ENCODE peak calls at places on chromosomes 11 and 22, in five cellular contexts. One of them, this sample, is unnamed.

GRCh38 chr11:57644748-57645715 is 4.7 kb downstream of the YPEL4 start:
- DNase-seq in foreskin fibroblast: no peak
- DNase-seq in astrocyte of the spinal cord: peak; percentile 74
- DNase-seq in MM.1S: peak; percentile 76
- DNase-seq in brain microvascular endothelial cell: peak; percentile 62
- DNase-seq in this sample: no peak

GRCh38 chr11:2912038-2912410 is 17.2 kb downstream of the PHLDA2 start:
- DNase-seq in MM.1S: no peak
- DNase-seq in astrocyte of the spinal cord: no peak
- DNase-seq in brain microvascular endothelial cell: no peak
- DNase-seq in foreskin fibroblast: no peak
- DNase-seq in this sample: no peak

GRCh38 chr11:19279455-19279854 is 38.7 kb upstream of the E2F8 start:
- DNase-seq in brain microvascular endothelial cell: no peak
- DNase-seq in foreskin fibroblast: no peak
- DNase-seq in MM.1S: no peak
- DNase-seq in astrocyte of the spinal cord: no peak
- DNase-seq in this sample: no peak

GRCh38 chr11:3888210-3888609 is 32.7 kb downstream of the STIM1 start:
- DNase-seq in MM.1S: no peak
- DNase-seq in astrocyte of the spinal cord: no peak
- DNase-seq in brain microvascular endothelial cell: no peak
- DNase-seq in foreskin fibroblast: no peak
- DNase-seq in this sample: no peak

GRCh38 chr22:46626911-46627805 is 7.0 kb downstream of the GRAMD4 start:
- DNase-seq in astrocyte of the spinal cord: no peak
- DNase-seq in foreskin fibroblast: no peak
- DNase-seq in MM.1S: no peak
- DNase-seq in brain microvascular endothelial cell: no peak
- DNase-seq in this sample: no peak

GRCh38 chr11:13317293-13318080 is 39.9 kb downstream of the BMAL1 start:
- DNase-seq in MM.1S: no peak
- DNase-seq in brain microvascular endothelial cell: no peak
- DNase-seq in foreskin fibroblast: no peak
- DNase-seq in astrocyte of the spinal cord: no peak
- DNase-seq in this sample: no peak

GRCh38 chr11:129298990-129299389 is 76.7 kb upstream of the BARX2 start:
- DNase-seq in foreskin fibroblast: no peak
- DNase-seq in MM.1S: no peak
- DNase-seq in astrocyte of the spinal cord: no peak
- DNase-seq in brain microvascular endothelial cell: no peak
- DNase-seq in this sample: no peak

GRCh38 chr11:120013325-120014250 is 124.3 kb downstream of the TRIM29 start:
- DNase-seq in foreskin fibroblast: no peak
- DNase-seq in brain microvascular endothelial cell: no peak
- DNase-seq in astrocyte of the spinal cord: peak; percentile 3
- DNase-seq in MM.1S: no peak
- DNase-seq in this sample: no peak

GRCh38 chr11:123233280-123233977 is 38.4 kb upstream of the CLMP start:
- DNase-seq in brain microvascular endothelial cell: no peak
- DNase-seq in MM.1S: peak; percentile 88
- DNase-seq in foreskin fibroblast: no peak
- DNase-seq in astrocyte of the spinal cord: no peak
- DNase-seq in this sample: no peak

GRCh38 chr22:42933783-42934144 is 76.7 kb upstream of the ARFGAP3 start:
- DNase-seq in brain microvascular endothelial cell: peak; percentile 93
- DNase-seq in foreskin fibroblast: peak; percentile 72
- DNase-seq in astrocyte of the spinal cord: peak; percentile 97
- DNase-seq in MM.1S: no peak
- DNase-seq in this sample: peak; percentile 93

GRCh38 chr11:96267001-96267489 is 76.0 kb downstream of the MAML2 start:
- DNase-seq in foreskin fibroblast: no peak
- DNase-seq in MM.1S: no peak
- DNase-seq in astrocyte of the spinal cord: no peak
- DNase-seq in brain microvascular endothelial cell: no peak
- DNase-seq in this sample: no peak

GRCh38 chr11:100719809-100720221 is 32.7 kb downstream of the ARHGAP42 start:
- DNase-seq in foreskin fibroblast: peak; percentile 81
- DNase-seq in astrocyte of the spinal cord: peak; percentile 95
- DNase-seq in brain microvascular endothelial cell: peak; percentile 90
- DNase-seq in MM.1S: no peak
- DNase-seq in this sample: peak; percentile 44

GRCh38 chr22:20026204-20026908 is 5.4 kb downstream of the TANGO2 start:
- DNase-seq in MM.1S: no peak
- DNase-seq in foreskin fibroblast: no peak
- DNase-seq in brain microvascular endothelial cell: no peak
- DNase-seq in astrocyte of the spinal cord: no peak
- DNase-seq in this sample: no peak

GRCh38 chr22:20226077-20226716 is 41.9 kb downstream of the RTN4R start:
- DNase-seq in brain microvascular endothelial cell: no peak
- DNase-seq in astrocyte of the spinal cord: no peak
- DNase-seq in foreskin fibroblast: no peak
- DNase-seq in MM.1S: no peak
- DNase-seq in this sample: no peak

GRCh38 chr11:104191124-104191523 is 27.2 kb upstream of the PDGFD start:
- DNase-seq in astrocyte of the spinal cord: peak; percentile 5
- DNase-seq in brain microvascular endothelial cell: peak; percentile 24
- DNase-seq in foreskin fibroblast: peak; percentile 6
- DNase-seq in MM.1S: no peak
- DNase-seq in this sample: no peak

GRCh38 chr11:76217653-76218160 is 11.4 kb upstream of the WNT11 start:
- DNase-seq in MM.1S: no peak
- DNase-seq in foreskin fibroblast: no peak
- DNase-seq in astrocyte of the spinal cord: no peak
- DNase-seq in brain microvascular endothelial cell: no peak
- DNase-seq in this sample: no peak

GRCh38 chr11:23778971-23779370 is 717.9 kb upstream of the LUZP2 start:
- DNase-seq in MM.1S: no peak
- DNase-seq in foreskin fibroblast: no peak
- DNase-seq in astrocyte of the spinal cord: peak; percentile 51
- DNase-seq in brain microvascular endothelial cell: no peak
- DNase-seq in this sample: no peak

GRCh38 chr22:26958378-26958777 is 301.0 kb downstream of the MIAT start:
- DNase-seq in MM.1S: no peak
- DNase-seq in brain microvascular endothelial cell: no peak
- DNase-seq in astrocyte of the spinal cord: no peak
- DNase-seq in foreskin fibroblast: no peak
- DNase-seq in this sample: no peak

GRCh38 chr11:70326365-70326803 is 55.9 kb downstream of the PPFIA1 start:
- DNase-seq in MM.1S: no peak
- DNase-seq in brain microvascular endothelial cell: no peak
- DNase-seq in astrocyte of the spinal cord: no peak
- DNase-seq in foreskin fibroblast: peak; percentile 56
- DNase-seq in this sample: peak; percentile 23

GRCh38 chr22:44589831-44590230 is 91.8 kb upstream of the RTL6 start:
- DNase-seq in astrocyte of the spinal cord: no peak
- DNase-seq in MM.1S: no peak
- DNase-seq in brain microvascular endothelial cell: no peak
- DNase-seq in foreskin fibroblast: no peak
- DNase-seq in this sample: no peak

GRCh38 chr22:45284705-45285305 is at the start of gene UPK3A:
- DNase-seq in brain microvascular endothelial cell: no peak
- DNase-seq in foreskin fibroblast: no peak
- DNase-seq in MM.1S: peak; percentile 73
- DNase-seq in astrocyte of the spinal cord: no peak
- DNase-seq in this sample: no peak

GRCh38 chr11:102761646-102762238 is 18.7 kb downstream of the MMP10 start:
- DNase-seq in MM.1S: no peak
- DNase-seq in astrocyte of the spinal cord: peak; percentile 47
- DNase-seq in brain microvascular endothelial cell: peak; percentile 53
- DNase-seq in foreskin fibroblast: no peak
- DNase-seq in this sample: peak; percentile 46

GRCh38 chr22:36562261-36562835 is 33.4 kb upstream of the EIF3D start:
- DNase-seq in astrocyte of the spinal cord: peak; percentile 16
- DNase-seq in MM.1S: no peak
- DNase-seq in brain microvascular endothelial cell: peak; percentile 35
- DNase-seq in foreskin fibroblast: peak; percentile 29
- DNase-seq in this sample: no peak

GRCh38 chr11:128509990-128510389 is 77.4 kb downstream of the ETS1 start:
- DNase-seq in astrocyte of the spinal cord: peak; percentile 44
- DNase-seq in foreskin fibroblast: peak; percentile 66
- DNase-seq in MM.1S: no peak
- DNase-seq in brain microvascular endothelial cell: no peak
- DNase-seq in this sample: no peak

GRCh38 chr11:68650801-68651200 is 33.5 kb upstream of the GAL start:
- DNase-seq in foreskin fibroblast: no peak
- DNase-seq in brain microvascular endothelial cell: no peak
- DNase-seq in MM.1S: no peak
- DNase-seq in astrocyte of the spinal cord: no peak
- DNase-seq in this sample: no peak

GRCh38 chr11:110984147-110984546 is 261.4 kb upstream of the POU2AF2 start:
- DNase-seq in brain microvascular endothelial cell: peak; percentile 48
- DNase-seq in astrocyte of the spinal cord: peak; percentile 86
- DNase-seq in MM.1S: no peak
- DNase-seq in foreskin fibroblast: no peak
- DNase-seq in this sample: no peak

GRCh38 chr11:59756845-59757244 is 1.7 kb downstream of the STX3 start:
- DNase-seq in MM.1S: peak; percentile 53
- DNase-seq in brain microvascular endothelial cell: peak; percentile 23
- DNase-seq in astrocyte of the spinal cord: peak; percentile 5
- DNase-seq in foreskin fibroblast: no peak
- DNase-seq in this sample: no peak
- H3K4me3 ChIP-seq in MM.1S: peak overlapping the region; percentile 99
- H3K4me3 ChIP-seq in brain microvascular endothelial cell: peak overlapping the region; percentile 88
- H3K4me3 ChIP-seq in astrocyte of the spinal cord: no peak overlapping the region
- H3K4me3 ChIP-seq in foreskin fibroblast: peak overlapping the region; percentile 81
- H3K4me3 ChIP-seq in this sample: no peak overlapping the region

DNA sequence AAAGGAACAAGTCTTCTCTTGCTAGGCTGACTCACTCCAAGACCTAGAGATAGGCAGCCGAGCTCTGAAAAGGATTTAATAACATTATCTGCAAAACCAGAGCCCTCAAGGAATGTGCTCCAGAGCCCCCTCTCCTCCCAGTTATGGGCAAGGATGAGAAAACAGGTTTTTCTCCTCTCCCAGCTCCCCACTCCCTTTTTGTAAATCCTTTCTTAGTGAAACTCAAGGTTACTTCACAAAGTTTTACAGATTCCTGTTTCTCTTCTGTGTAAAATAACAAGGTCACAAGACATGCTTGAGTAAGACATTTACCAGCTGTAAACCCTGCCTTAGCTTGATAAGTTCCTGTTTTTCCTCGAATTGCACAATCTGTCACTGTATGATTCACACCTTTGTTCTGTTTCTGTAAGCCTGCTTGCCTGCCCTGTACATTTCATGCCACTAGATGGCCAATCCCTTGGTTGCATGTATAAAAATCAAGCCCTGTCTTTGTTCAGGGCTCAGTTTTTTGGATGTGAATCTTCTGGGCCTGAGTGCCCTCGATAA is 489.4 kb downstream of the KCNA4 start:
- DNase-seq in astrocyte of the spinal cord: peak; percentile 69
- DNase-seq in foreskin fibroblast: peak; percentile 14
- DNase-seq in brain microvascular endothelial cell: peak; percentile 79
- DNase-seq in MM.1S: peak; percentile 45
- DNase-seq in this sample: peak; percentile 21
- TF ChIP-seq CTCF in astrocyte of the spinal cord: peak; percentile 58
- TF ChIP-seq CTCF in foreskin fibroblast: peak; percentile 31
- TF ChIP-seq CTCF in brain microvascular endothelial cell: peak; percentile 82
- TF ChIP-seq CTCF in MM.1S: peak; percentile 64
- TF ChIP-seq CTCF in this sample: peak; percentile 34

DNA sequence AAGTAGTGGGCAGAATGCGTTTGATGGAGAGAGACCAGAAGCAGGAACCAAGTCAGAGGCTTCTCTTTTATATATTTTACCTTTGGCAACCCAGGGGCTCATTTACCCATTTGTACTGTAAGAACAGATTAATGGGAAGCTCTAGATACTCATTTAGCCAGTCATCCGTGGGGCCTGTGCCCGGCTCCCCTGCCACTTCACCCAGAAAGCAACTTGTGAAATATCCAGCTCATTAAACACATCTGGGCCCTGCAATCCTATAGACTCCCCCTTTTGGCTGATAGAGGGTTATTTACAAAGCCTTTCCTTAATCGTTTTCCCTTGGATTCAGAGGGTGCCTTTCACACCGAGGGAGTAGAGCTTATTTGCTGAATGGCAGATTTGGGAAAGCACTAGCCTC is 118.7 kb upstream of the SORL1-AS1 start:
- DNase-seq in brain microvascular endothelial cell: no peak
- DNase-seq in astrocyte of the spinal cord: no peak
- DNase-seq in foreskin fibroblast: no peak
- DNase-seq in MM.1S: no peak
- DNase-seq in this sample: no peak
- H3K4me3 ChIP-seq in brain microvascular endothelial cell: no peak overlapping the region
- H3K4me3 ChIP-seq in astrocyte of the spinal cord: no peak overlapping the region
- H3K4me3 ChIP-seq in foreskin fibroblast: no peak overlapping the region
- H3K4me3 ChIP-seq in MM.1S: no peak overlapping the region
- H3K4me3 ChIP-seq in this sample: no peak overlapping the region

GRCh38 chr11:10162222-10162621 is 131.8 kb downstream of the SBF2 start:
- DNase-seq in brain microvascular endothelial cell: no peak
- DNase-seq in MM.1S: peak; percentile 19
- DNase-seq in foreskin fibroblast: no peak
- DNase-seq in astrocyte of the spinal cord: no peak
- DNase-seq in this sample: no peak
- TF ChIP-seq CTCF in brain microvascular endothelial cell: no peak
- TF ChIP-seq CTCF in MM.1S: no peak
- TF ChIP-seq CTCF in foreskin fibroblast: no peak
- TF ChIP-seq CTCF in astrocyte of the spinal cord: no peak
- TF ChIP-seq CTCF in this sample: no peak

DNA sequence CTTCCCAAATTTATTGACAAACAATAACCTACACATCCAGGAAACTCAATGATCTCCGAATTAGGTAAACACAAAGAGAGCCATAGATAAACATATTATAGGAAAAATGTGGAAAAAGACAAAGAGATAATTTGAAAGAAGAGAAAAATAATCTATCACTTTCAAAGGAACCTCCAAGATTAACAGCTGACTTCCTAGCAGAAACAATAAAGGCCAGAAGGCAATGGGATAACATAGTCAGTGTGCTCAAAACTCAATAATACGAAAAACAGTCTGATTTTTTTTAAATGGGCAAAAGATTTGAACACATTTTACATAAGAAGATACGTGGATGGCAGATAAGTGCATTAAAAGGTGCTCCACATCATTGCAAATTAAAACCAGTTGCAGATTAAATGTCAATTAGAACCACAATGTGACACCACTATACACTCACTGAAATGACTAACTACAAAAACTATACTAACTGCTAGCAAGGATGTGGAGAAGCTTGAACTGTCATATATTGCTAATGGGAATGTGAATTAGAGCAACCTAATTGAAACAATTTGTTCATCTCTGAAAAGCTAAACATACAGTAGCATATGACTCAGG is 300.4 kb downstream of the TMEM135 start:
- DNase-seq in MM.1S: no peak
- DNase-seq in brain microvascular endothelial cell: no peak
- DNase-seq in foreskin fibroblast: no peak
- DNase-seq in astrocyte of the spinal cord: no peak
- DNase-seq in this sample: no peak
- H3K4me3 ChIP-seq in MM.1S: no peak overlapping the region
- H3K4me3 ChIP-seq in brain microvascular endothelial cell: no peak overlapping the region
- H3K4me3 ChIP-seq in foreskin fibroblast: no peak overlapping the region
- H3K4me3 ChIP-seq in astrocyte of the spinal cord: no peak overlapping the region
- H3K4me3 ChIP-seq in this sample: no peak overlapping the region

This sample was measured in AG04449.